ENCODE peak calls at places on chromosomes 4 and X, in four cellular contexts. P is uterus, W is IMR-90, E is ovary. D is an unnamed sample. For H3K4me1, the result is how much of the 10 kb centered on the place peaks cover.

GRCh38 chr4:8316911-8317351 is 47.4 kb downstream of the HTRA3 start:
- DNase-seq in W (no peak), P (peak), E (peak), D (no peak)

GRCh38 chrX:129957241-129958099 is 25.0 kb upstream of the BCORL1 start:
- DNase-seq in W (peak), E (peak), P (peak), D (no peak)

GRCh38 chrX:109934935-109935334 is 68.0 kb upstream of the TMEM164 start:
- DNase-seq in E (no peak), P (no peak), W (peak), D (no peak)

GRCh38 chr4:87973283-87974169 is 2.0 kb upstream of the SPP1 start:
- DNase-seq in E (peak), P (peak), W (peak), D (peak)

GRCh38 chrX:136130931-136131843 is 16.1 kb upstream of the FHL1 start:
- DNase-seq in P (no peak), E (no peak), W (peak), D (peak)

GRCh38 chr4:105343523-105343931 is 130.3 kb downstream of the PPA2 start:
- DNase-seq in E (no peak), P (no peak), W (peak), D (no peak)

GRCh38 chr4:149409186-149410056 is 406.2 kb downstream of the IQCM start:
- DNase-seq in W (peak), P (no peak), E (no peak), D (peak)

GRCh38 chr4:78688385-78688784 is 87.8 kb upstream of the BMP2K start:
- DNase-seq in P (no peak), E (no peak), W (no peak), D (peak)

GRCh38 chr4:3384391-3384770 is 57.4 kb upstream of the HGFAC start:
- DNase-seq in W (no peak), E (no peak), P (no peak), D (peak)

GRCh38 chr4:128424524-128425195 is 137.0 kb upstream of the PGRMC2 start:
- DNase-seq in P (no peak), W (peak), E (no peak), D (peak)

GRCh38 chr4:128428397-128428796 is 140.8 kb upstream of the PGRMC2 start:
- DNase-seq in W (no peak), E (no peak), P (no peak), D (no peak)

GRCh38 chr4:128427832-128428366 is 140.3 kb upstream of the PGRMC2 start:
- DNase-seq in P (no peak), E (no peak), W (peak), D (peak)
- TF ChIP-seq CTCF in P (no peak), E (no peak), W (peak), D (peak)

GRCh38 chr4:153523941-153524386 is 57.8 kb downstream of the TMEM131L start:
- DNase-seq in P (no peak), W (peak), E (no peak), D (no peak)
- H3K27ac ChIP-seq in P (no peak), W (peak), E (peak), D (no peak)

DNA sequence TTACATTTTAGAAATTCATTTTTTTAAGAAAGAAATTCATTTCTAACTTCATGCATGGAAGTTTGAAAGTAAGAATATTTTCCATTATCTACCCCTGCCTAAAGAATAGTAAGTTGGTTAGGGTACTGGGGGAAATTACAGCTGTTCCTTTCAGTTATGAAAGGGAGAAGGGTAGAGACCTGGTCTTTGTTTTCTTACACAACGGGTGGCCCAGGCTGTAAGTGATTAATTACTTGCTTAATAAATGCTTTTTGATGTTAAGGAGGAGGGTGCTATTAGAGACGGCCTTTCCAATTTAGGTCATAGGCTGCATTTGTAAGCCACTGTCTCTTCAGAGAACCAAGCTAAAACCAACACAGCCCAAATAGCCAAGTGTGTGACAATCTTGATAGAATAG is 12.6 kb downstream of the SCD5 start:
- DNase-seq in P (no peak), E (no peak), W (no peak), D (no peak)
- H3K4me1 ChIP-seq in P (under half), E (under half), W (under half), D (under half)

DNA sequence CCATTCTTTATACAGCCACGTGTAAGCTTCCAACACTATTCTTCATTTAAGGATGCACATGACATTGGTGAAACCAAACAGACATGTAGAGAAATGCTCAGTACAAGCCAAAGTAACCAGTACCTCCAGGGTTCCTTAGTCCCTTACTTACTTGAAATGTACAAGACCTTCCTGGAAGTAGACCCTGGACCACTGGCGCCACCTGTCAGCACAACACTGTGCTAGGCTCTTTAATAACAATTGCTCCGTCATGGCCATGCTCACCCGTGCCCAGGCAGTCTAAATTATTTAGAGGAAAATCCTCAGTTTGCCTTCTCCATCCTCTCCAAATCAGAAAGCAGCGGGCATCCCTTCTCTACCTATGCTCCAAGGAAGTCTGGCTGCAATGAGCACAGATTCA is 52.7 kb downstream of the ADGRA3 start:
- DNase-seq in E (no peak), W (no peak), P (no peak), D (no peak)
- TF ChIP-seq CTCF in E (no peak), W (no peak), P (no peak), D (no peak)

GRCh38 chrX:39815621-39816020 is 282.1 kb downstream of the BCOR start:
- DNase-seq in E (no peak), W (peak), P (no peak), D (no peak)

GRCh38 chrX:39810901-39811300 is 286.9 kb downstream of the BCOR start:
- DNase-seq in W (no peak), P (no peak), E (no peak), D (no peak)

GRCh38 chrX:39814391-39814790 is 283.4 kb downstream of the BCOR start:
- DNase-seq in E (no peak), P (no peak), W (peak), D (no peak)

GRCh38 chrX:39811391-39811790 is 286.4 kb downstream of the BCOR start:
- DNase-seq in E (no peak), W (no peak), P (no peak), D (no peak)

DNA sequence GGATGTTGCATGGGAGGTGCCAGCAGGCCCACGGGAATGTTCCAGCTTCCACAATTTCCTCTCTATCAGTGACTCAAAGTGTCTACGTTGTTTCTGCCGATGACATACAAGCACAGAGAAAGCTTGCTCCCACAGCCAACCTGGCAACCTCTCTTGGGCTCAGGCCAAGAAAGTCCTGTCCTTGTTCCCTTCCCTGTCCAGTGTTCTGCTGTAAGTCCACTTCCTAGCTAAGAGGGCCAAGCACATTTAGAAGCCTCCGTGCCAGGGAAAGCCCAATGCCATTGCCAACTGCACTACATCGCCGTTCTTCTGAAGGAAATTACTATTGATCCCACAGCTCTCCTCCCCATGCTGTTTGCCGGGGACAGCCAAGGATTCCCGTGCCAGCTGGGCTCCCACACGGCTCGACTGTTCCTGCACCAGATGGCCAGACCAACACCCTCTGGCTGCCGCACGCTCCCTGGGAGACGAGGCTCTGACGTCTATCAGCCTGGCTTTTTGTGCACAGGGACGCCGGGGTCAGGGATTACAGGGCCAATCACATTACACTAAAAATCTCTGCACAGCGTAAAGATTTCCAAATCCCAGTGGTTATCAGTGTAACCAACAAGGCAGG is 284.0 kb downstream of the BCOR start:
- DNase-seq in W (peak), P (peak), E (peak), D (no peak)
- H3K27ac ChIP-seq in W (no peak), P (no peak), E (peak), D (no peak)

GRCh38 chr4:153530996-153531375 is 64.8 kb downstream of the TMEM131L start:
- DNase-seq in E (no peak), W (no peak), P (no peak), D (no peak)

GRCh38 chr4:153532227-153532626 is 66.1 kb downstream of the TMEM131L start:
- DNase-seq in W (no peak), E (no peak), P (no peak), D (no peak)

GRCh38 chr4:153534792-153535629 is 68.9 kb downstream of the TMEM131L start:
- DNase-seq in P (no peak), E (no peak), W (no peak), D (no peak)

GRCh38 chr4:153532636-153533035 is 66.5 kb downstream of the TMEM131L start:
- DNase-seq in P (no peak), W (no peak), E (no peak), D (no peak)

DNA sequence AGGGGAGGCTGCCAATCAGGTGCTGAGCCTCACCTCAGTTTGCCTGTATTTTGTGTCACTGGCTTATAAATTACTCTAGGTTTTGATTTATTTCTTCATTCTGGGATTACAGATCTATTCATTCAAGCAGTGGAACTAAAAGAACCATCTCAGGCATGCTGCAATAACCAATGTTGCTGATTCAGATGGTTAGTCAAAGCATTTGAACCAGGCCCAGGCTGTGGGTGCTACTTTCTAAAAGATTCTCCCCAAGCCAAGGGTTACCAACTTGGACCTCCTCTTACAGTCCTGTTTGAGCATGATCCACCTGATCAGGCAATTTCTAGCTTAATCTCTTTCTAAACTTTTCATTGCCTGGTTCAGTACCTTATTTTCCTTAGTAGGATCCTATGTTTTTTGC is 67.2 kb downstream of the TMEM131L start:
- DNase-seq in E (no peak), P (no peak), W (no peak), D (no peak)
- H3K4me1 ChIP-seq in E (under half), P (under half), W (under half), D (under half)

DNA sequence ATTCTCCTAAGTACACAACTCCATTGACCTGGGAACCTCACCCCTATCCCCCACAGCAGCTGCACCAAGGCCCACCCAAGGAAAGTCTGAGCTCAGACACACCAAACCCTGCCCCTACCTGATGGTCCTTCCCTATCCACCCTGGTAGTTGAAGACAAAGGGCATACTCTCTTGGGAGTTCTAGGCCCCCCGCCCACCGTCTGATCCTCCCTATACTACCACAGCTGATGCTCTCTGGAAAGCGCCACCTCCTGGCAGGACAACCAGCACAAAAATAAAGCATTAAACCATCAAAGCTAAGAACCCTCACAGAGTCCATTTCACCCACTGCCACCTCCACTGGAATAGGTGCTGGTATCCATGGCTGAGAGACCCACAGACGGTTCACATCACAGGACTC is 83.6 kb downstream of the ANAPC10 start:
- DNase-seq in E (no peak), W (no peak), P (no peak), D (no peak)
- TF ChIP-seq CTCF in E (no peak), W (no peak), P (no peak), D (peak)

GRCh38 chr4:24780936-24781538 is 14.3 kb upstream of the SOD3 start:
- DNase-seq in E (no peak), W (no peak), P (no peak), D (no peak)
- H3K27ac ChIP-seq in E (no peak), W (no peak), P (no peak), D (no peak)

DNA sequence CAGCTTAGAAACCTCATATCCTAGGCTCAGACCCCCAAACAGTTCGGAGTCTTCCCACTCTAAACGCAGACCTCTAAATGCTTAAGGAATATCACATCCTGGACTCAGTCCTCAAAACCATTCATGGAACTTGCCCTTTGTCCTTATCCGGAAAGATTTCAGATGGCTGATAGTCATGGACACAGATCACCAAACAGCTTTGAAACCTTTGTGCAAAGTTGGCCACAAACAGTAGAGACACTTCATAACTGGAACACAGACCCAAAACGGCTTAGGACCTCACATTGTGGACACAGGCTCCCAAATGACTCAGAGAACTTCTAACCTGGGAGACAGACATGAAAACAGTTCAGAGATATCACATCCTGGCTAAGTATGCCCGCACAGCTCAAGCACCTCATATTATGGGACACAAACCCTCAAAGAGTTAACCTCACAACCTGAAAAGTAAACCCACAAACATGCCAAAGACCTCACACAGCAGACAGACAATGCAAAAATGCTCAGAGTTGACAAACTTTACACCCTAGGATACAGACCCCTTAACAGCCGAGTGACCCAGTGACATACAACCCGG is 15.5 kb downstream of the SUV39H1 start:
- DNase-seq in W (no peak), E (no peak), P (no peak), D (no peak)
- H3K4me1 ChIP-seq in W (under half), E (under half), P (under half), D (under half)

DNA sequence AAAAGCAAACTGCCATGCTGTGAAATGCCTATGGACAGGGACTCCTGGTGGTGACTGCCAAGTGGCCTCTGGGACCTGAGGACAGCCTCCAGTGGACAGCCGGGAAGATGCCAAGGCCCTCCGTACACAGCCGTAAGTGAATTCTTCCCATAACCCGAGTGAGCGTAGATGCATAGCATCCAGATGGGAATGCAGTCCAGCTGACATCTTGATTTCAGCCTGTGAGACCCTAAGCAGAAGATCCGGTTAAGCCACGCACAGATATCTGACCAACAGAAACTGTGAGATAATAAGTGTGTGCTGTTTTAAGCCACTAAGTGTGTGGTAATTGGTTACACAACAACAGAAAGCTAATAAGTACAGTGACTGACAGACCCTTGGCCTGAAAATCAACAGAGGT is 55.9 kb downstream of the TMEM156 start:
- DNase-seq in P (no peak), E (no peak), W (no peak), D (no peak)
- TF ChIP-seq CTCF in P (no peak), E (no peak), W (no peak), D (no peak)

D was measured in foreskin keratinocyte.